ENCODE peak calls at places on chromosome 15, in five cellular contexts. D, W, E, I and V are unnamed samples.

GRCh38 chr15:43911235-43911661 is 84.4 kb downstream of the WDR76 start:
- DNase-seq in D (no peak), W (peak; percentile 41), E (peak; percentile 99), I (peak; percentile 57), V (peak; percentile 100)

GRCh38 chr15:67174864-67175573 is 79.4 kb downstream of the AAGAB start:
- DNase-seq in D (no peak), W (no peak), E (no peak), I (peak; percentile 18), V (no peak)

GRCh38 chr15:76147906-76148553 is 88.2 kb downstream of the TMEM266 start:
- DNase-seq in D (no peak), W (no peak), E (no peak), I (no peak), V (peak; percentile 43)

GRCh38 chr15:81271761-81272644 is 51.9 kb downstream of the STARD5 start:
- DNase-seq in D (no peak), W (no peak), E (no peak), I (no peak), V (no peak)

GRCh38 chr15:63088532-63089245 is 33.0 kb upstream of the LACTB start:
- DNase-seq in D (no peak), W (no peak), E (no peak), I (no peak), V (no peak)

GRCh38 chr15:77001966-77002365 is 7.0 kb downstream of the PSTPIP1 start:
- DNase-seq in D (no peak), W (no peak), E (no peak), I (no peak), V (no peak)

GRCh38 chr15:47820780-47821319 is 103.5 kb downstream of the SEMA6D start:
- DNase-seq in D (no peak), W (peak; percentile 3), E (peak; percentile 70), I (no peak), V (peak; percentile 82)

GRCh38 chr15:19944261-19944888 is 597.2 kb downstream of the GOLGA6L6 start:
- DNase-seq in D (no peak), W (no peak), E (no peak), I (no peak), V (no peak)

GRCh38 chr15:63188247-63188936 is 1.0 kb upstream of the RAB8B start:
- DNase-seq in D (no peak), W (no peak), E (peak; percentile 9), I (no peak), V (no peak)

GRCh38 chr15:80828796-80829195 is 49.6 kb downstream of the CEMIP start:
- DNase-seq in D (no peak), W (no peak), E (no peak), I (no peak), V (no peak)

GRCh38 chr15:56528136-56528535 is 63.2 kb upstream of the MNS1 start:
- DNase-seq in D (no peak), W (no peak), E (peak; percentile 4), I (no peak), V (no peak)

GRCh38 chr15:69031013-69032001 is 16.8 kb downstream of the NOX5 start:
- DNase-seq in D (peak; percentile 56), W (no peak), E (no peak), I (no peak), V (peak; percentile 27)

GRCh38 chr15:29681946-29682345 is 140.3 kb downstream of the TJP1 start:
- DNase-seq in D (no peak), W (no peak), E (no peak), I (no peak), V (no peak)

GRCh38 chr15:42650208-42651066 is 75.0 kb downstream of the STARD9 start:
- DNase-seq in D (no peak), W (peak; percentile 86), E (peak; percentile 87), I (peak; percentile 64), V (peak; percentile 88)

GRCh38 chr15:63473999-63474809 is 30.2 kb upstream of the USP3 start:
- DNase-seq in D (no peak), W (no peak), E (peak; percentile 72), I (no peak), V (peak; percentile 68)

GRCh38 chr15:65930134-65930533 is 60.8 kb downstream of the RAB11A start:
- DNase-seq in D (no peak), W (no peak), E (no peak), I (no peak), V (no peak)

GRCh38 chr15:59668571-59668970 is 11.3 kb upstream of the GTF2A2 start:
- DNase-seq in D (no peak), W (no peak), E (no peak), I (no peak), V (no peak)

GRCh38 chr15:42108808-42109207 is 14.4 kb upstream of the PLA2G4D start:
- DNase-seq in D (no peak), W (no peak), E (no peak), I (no peak), V (no peak)

GRCh38 chr15:100879461-100880138 is at the start of gene ALDH1A3:
- DNase-seq in D (no peak), W (no peak), E (peak; percentile 57), I (no peak), V (peak; percentile 42)

GRCh38 chr15:52445954-52446353 is 82.7 kb downstream of the MYO5A start:
- DNase-seq in D (no peak), W (no peak), E (no peak), I (no peak), V (no peak)

GRCh38 chr15:72229076-72229946 is 1.7 kb downstream of the PKM start:
- DNase-seq in D (no peak), W (no peak), E (peak; percentile 83), I (no peak), V (peak; percentile 65)

GRCh38 chr15:45914425-45914824 is 279.6 kb downstream of the SQOR start:
- DNase-seq in D (no peak), W (no peak), E (no peak), I (no peak), V (no peak)

GRCh38 chr15:83653639-83654378 is at the start of gene ADAMTSL3:
- DNase-seq in D (peak; percentile 73), W (no peak), E (peak; percentile 39), I (peak; percentile 64), V (peak; percentile 44)

GRCh38 chr15:52095597-52096262 is 16.8 kb downstream of the BCL2L10 start:
- DNase-seq in D (no peak), W (peak; percentile 87), E (peak; percentile 94), I (no peak), V (peak; percentile 91)

GRCh38 chr15:59997070-59997701 is 6.9 kb upstream of the FOXB1 start:
- DNase-seq in D (no peak), W (no peak), E (no peak), I (no peak), V (no peak)

GRCh38 chr15:72472907-72473669 is 1.0 kb upstream of the ARIH1 start:
- DNase-seq in D (no peak), W (no peak), E (peak; percentile 57), I (no peak), V (peak; percentile 54)

DNA sequence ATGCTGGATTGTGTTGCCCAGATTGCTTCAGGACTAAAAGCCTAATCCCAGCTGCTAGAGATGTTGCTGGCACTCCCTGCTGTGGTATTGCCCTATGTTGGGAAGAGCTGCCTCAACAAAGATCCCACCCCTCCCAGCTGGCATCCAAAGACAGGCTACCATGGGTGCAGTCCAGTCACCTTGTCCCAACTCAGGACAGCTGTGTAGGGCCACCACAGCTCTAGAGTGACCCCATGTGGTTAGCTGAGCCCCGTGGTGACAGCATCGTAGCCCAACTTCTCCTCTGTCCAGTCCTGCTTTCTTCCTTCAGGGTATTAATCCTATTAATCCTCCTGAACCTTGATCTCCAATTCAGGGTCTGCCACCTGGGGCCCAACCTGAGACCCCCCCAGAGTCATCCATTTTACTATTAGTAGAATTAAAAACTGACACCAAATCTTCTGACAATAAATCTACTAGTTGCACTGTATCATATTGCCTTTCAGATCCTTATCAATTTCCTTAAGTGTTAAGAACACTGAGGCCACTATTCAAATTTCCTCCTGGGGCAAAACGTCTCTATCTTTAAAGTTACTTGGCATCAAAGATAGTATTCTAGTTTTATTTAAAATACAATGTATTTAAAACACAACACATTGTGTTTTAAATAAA is 83.5 kb downstream of the AQP9 start:
- DNase-seq in D (no peak), W (no peak), E (peak; percentile 54), I (no peak), V (peak; percentile 61)
- TF ChIP-seq CTCF in D (no peak), W (peak; percentile 73), E (peak; percentile 78), I (no peak), V (peak; percentile 81)

GRCh38 chr15:70566989-70567388 is 196.4 kb downstream of the UACA start:
- DNase-seq in D (no peak), W (no peak), E (no peak), I (no peak), V (no peak)
- TF ChIP-seq CTCF in D (no peak), W (no peak), E (no peak), I (no peak), V (no peak)

DNA sequence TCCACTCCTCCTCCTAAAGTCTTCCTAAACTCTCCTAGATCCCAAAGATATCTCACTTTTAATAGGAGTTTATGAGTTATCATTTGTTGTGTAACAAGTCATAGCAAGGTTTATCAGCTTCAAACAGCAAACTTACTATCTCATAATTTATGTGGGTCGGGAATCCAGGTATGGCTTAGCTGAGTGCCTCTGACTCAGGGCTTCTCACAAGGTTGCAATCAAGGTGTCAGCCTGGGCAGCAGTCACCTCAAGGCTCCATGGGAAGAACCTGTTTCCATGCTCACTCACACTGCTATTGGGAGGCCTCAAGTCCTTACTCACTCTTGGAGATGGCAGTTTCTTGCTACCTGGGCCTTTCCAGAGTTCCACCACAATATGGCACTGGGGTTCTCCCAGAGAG is 889.8 kb downstream of the MCTP2 start:
- DNase-seq in D (no peak), W (no peak), E (no peak), I (no peak), V (no peak)
- TF ChIP-seq CTCF in D (no peak), W (no peak), E (no peak), I (no peak), V (no peak)

GRCh38 chr15:87478688-87479072 is 777.9 kb downstream of the NTRK3 start:
- DNase-seq in D (no peak), W (no peak), E (no peak), I (no peak), V (no peak)

GRCh38 chr15:87477056-87477455 is 779.5 kb downstream of the NTRK3 start:
- DNase-seq in D (no peak), W (no peak), E (no peak), I (no peak), V (no peak)

GRCh38 chr15:87483468-87483867 is 773.1 kb downstream of the NTRK3 start:
- DNase-seq in D (no peak), W (no peak), E (no peak), I (no peak), V (no peak)

DNA sequence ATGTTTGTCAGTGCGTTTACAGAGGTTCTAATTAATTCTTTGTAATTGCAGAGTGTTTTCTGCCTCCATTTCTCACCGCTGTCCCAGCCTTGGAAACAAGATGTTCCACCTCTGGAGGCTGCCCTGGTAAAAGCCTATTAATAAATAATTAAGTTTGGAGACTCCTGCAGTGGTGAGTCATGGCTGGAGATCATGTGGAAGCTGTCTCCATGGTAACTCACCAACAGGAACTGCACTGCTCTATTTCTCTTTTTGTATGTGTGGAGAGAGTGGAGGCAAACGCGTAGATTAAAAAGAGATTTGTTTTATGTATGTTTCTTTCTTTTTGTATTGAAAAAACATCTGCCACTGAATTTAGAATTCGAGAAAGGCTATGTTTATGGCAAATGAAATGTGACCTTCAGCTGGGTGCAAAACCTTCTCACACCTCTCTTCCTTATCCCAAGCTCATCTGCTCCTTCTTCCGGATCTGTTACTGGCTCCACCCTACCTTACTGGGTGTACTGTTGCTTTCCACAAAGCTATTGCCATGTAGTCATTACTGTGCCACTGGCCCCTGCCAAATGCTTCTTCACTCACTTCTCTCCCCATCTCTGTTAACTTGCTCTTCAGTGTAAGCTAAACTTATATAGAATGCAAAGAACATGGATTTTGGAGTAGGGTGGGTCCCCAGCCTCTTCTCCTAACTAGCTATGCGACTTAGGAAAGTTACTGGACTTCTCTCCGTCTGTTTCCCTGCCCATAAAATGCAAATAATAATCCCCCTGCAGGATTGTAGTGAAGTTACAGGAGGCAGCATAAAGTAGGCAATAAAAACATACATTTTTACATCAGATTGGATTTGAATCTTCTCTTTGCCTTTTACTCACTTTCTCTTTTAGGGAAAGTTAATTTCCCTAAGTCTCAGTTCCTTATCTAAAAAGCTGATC is 778.5 kb downstream of the NTRK3 start:
- DNase-seq in D (no peak), W (peak; percentile 72), E (peak; percentile 88), I (peak; percentile 69), V (peak; percentile 78)
- TF ChIP-seq CTCF in D (no peak), W (peak; percentile 14), E (peak; percentile 52), I (no peak), V (peak; percentile 24)